ENCODE peak calls at places on chromosomes 16 and 17, in four cellular contexts. S, D, P and L are unnamed samples.

GRCh38 chr16:27253526-27253930 is 15.0 kb downstream of the NSMCE1 start:
- DNase-seq in S (no peak), P (no peak), D (peak; percentile 72), L (no peak)

GRCh38 chr17:18261146-18261515 is 669 bp downstream of the MIEF2 start:
- DNase-seq in P (no peak), S (no peak), D (peak; percentile 39), L (peak; percentile 32)

GRCh38 chr16:84599528-84600202 is 18.2 kb downstream of the COTL1 start:
- DNase-seq in S (peak; percentile 60), P (peak; percentile 41), D (peak; percentile 91), L (peak; percentile 55)

GRCh38 chr17:61002316-61002736 is 324.7 kb downstream of the BCAS3 start:
- DNase-seq in P (no peak), D (peak; percentile 71), S (peak; percentile 45), L (no peak)

GRCh38 chr17:28327709-28328108 is 7.6 kb downstream of the IFT20 start:
- DNase-seq in S (no peak), D (no peak), P (no peak), L (no peak)

GRCh38 chr16:3431779-3432219 is 11.5 kb downstream of the ZNF597 start:
- DNase-seq in S (no peak), D (peak; percentile 36), P (peak; percentile 50), L (peak; percentile 22)

GRCh38 chr17:49456172-49456965 is 38.7 kb upstream of the NGFR start:
- DNase-seq in P (no peak), S (peak; percentile 54), D (peak; percentile 89), L (no peak)

GRCh38 chr16:78447164-78447563 is 347.7 kb downstream of the WWOX start:
- DNase-seq in D (no peak), P (no peak), S (no peak), L (no peak)

GRCh38 chr16:648071-648785 is 937 bp upstream of the WDR90 start:
- DNase-seq in S (no peak), P (no peak), D (peak; percentile 31), L (no peak)

GRCh38 chr17:44203731-44204452 is 4.2 kb upstream of the ATXN7L3 start:
- DNase-seq in D (peak; percentile 74), P (peak; percentile 45), S (no peak), L (no peak)

GRCh38 chr16:54930034-54930938 is at the start of gene IRX5:
- DNase-seq in D (peak; percentile 98), S (peak; percentile 94), P (no peak), L (peak; percentile 25)

GRCh38 chr17:77843878-77844260 is 114.6 kb upstream of the TNRC6C start:
- DNase-seq in S (no peak), D (no peak), P (no peak), L (no peak)

GRCh38 chr16:69406780-69407331 is 17.6 kb upstream of the CYB5B start:
- DNase-seq in S (no peak), D (no peak), P (no peak), L (no peak)

GRCh38 chr17:3667366-3668278 is 756 bp downstream of the TAX1BP3 start:
- DNase-seq in D (peak; percentile 97), S (peak; percentile 66), P (no peak), L (no peak)

GRCh38 chr16:80006175-80006895 is 405.8 kb upstream of the MAF start:
- DNase-seq in S (no peak), P (no peak), D (peak; percentile 6), L (no peak)

GRCh38 chr16:88347656-88348376 is 34.9 kb upstream of the ZNF469 start:
- DNase-seq in P (no peak), S (no peak), D (no peak), L (peak; percentile 29)

GRCh38 chr16:66651965-66652364 is 44.6 kb downstream of the CMTM4 start:
- DNase-seq in S (no peak), P (no peak), D (no peak), L (no peak)

GRCh38 chr16:85555549-85556455 is 57.3 kb upstream of the GSE1 start:
- DNase-seq in P (peak; percentile 19), D (peak; percentile 77), S (no peak), L (peak; percentile 30)

GRCh38 chr16:79943738-79944137 is 343.2 kb upstream of the MAF start:
- DNase-seq in D (peak; percentile 5), P (no peak), S (no peak), L (no peak)

GRCh38 chr17:47851764-47852112 is 775 bp upstream of the SP6 start:
- DNase-seq in S (no peak), D (no peak), P (no peak), L (no peak)

GRCh38 chr17:71145486-71145885 is 975.3 kb upstream of the SOX9 start:
- DNase-seq in S (no peak), D (no peak), P (no peak), L (no peak)

GRCh38 chr16:58516768-58517107 is 1.4 kb downstream of the SETD6 start:
- DNase-seq in D (no peak), P (no peak), S (no peak), L (no peak)

GRCh38 chr16:75096730-75097129 is 19.9 kb downstream of the LDHD start:
- DNase-seq in P (no peak), D (no peak), S (no peak), L (no peak)

GRCh38 chr17:69716571-69716970 is 302.1 kb downstream of the MAP2K6 start:
- DNase-seq in D (no peak), S (peak; percentile 34), P (no peak), L (no peak)

GRCh38 chr16:22296225-22297113 is 740 bp upstream of the POLR3E start:
- DNase-seq in S (no peak), D (no peak), P (no peak), L (no peak)